ENCODE peak calls at places on chromosomes 2 and 18, in nine cellular contexts. O is hepatocyte; Y is stimulated activated CD4-positive, alpha-beta T cell treated with anti-CD3 and anti-CD28 coated beads, Interleukin-1b, Interleukin-23, amount 100 ng/mL, for 24 hours; D is activated T-helper 1 cell treated with Interleukin-2 at 50 U/mL for 16 hours; F is activated CD4-positive, CD25-positive, alpha-beta regulatory T cell treated with anti-CD3 and anti-CD28 coated beads, Interleukin-2, amount 50 U/mL, for 72 hours; Z is HuH-7.5; W is cerebellum; B is endodermal cell; I is GM19239. G is an unnamed sample.

GRCh38 chr18:31657823-31658669 is 26.3 kb downstream of the B4GALT6 start:
- DNase-seq in O (peak; percentile 29), Y (no peak), D (no peak), F (no peak), Z (no peak), W (no peak), B (no peak), I (no peak), G (no peak)

GRCh38 chr2:192373754-192374153 is 179.0 kb upstream of the TMEFF2 start:
- DNase-seq in O (no peak), Y (no peak), D (no peak), F (no peak), Z (no peak), W (no peak), B (no peak), I (no peak), G (no peak)

GRCh38 chr2:109209941-109210340 is 80.9 kb downstream of the SH3RF3 start:
- DNase-seq in O (no peak), Y (no peak), D (no peak), F (no peak), Z (no peak), W (no peak), B (no peak), I (no peak), G (no peak)

GRCh38 chr2:157257312-157258252 is at the start of gene GALNT5:
- DNase-seq in O (peak; percentile 51), Y (no peak), D (no peak), F (no peak), Z (no peak), W (peak; percentile 44), B (peak; percentile 73), I (no peak), G (no peak)

GRCh38 chr2:217804786-217805678 is 197.8 kb downstream of the TNS1 start:
- DNase-seq in O (no peak), Y (no peak), D (no peak), F (no peak), Z (no peak), W (no peak), B (no peak), I (no peak), G (no peak)

GRCh38 chr18:12645751-12646203 is 12.1 kb downstream of the SPIRE1 start:
- DNase-seq in O (peak; percentile 23), Y (no peak), D (no peak), F (no peak), Z (no peak), W (peak; percentile 74), B (peak; percentile 49), I (no peak), G (no peak)

GRCh38 chr2:182826051-182826450 is 40.4 kb downstream of the FRZB start:
- DNase-seq in O (no peak), Y (no peak), D (no peak), F (no peak), Z (no peak), W (no peak), B (no peak), I (no peak), G (no peak)

GRCh38 chr2:15346624-15347023 is 214.5 kb downstream of the NBAS start:
- DNase-seq in O (no peak), Y (no peak), D (no peak), F (no peak), Z (no peak), W (no peak), B (no peak), I (no peak), G (no peak)

GRCh38 chr2:178328037-178328436 is 122.9 kb downstream of the PRKRA start:
- DNase-seq in O (no peak), Y (no peak), D (no peak), F (no peak), Z (no peak), W (no peak), B (no peak), I (no peak), G (no peak)

GRCh38 chr2:109499549-109499948 is 114.2 kb downstream of the SEPTIN10 start:
- DNase-seq in O (peak; percentile 49), Y (no peak), D (no peak), F (no peak), Z (no peak), W (no peak), B (no peak), I (no peak), G (no peak)

GRCh38 chr18:43620936-43621335 is 343.6 kb upstream of the SYT4 start:
- DNase-seq in O (peak; percentile 55), Y (no peak), D (no peak), F (no peak), Z (peak; percentile 7), W (peak; percentile 21), B (peak; percentile 39), I (peak; percentile 6), G (no peak)

GRCh38 chr2:161120775-161121174 is 39.5 kb upstream of the TANK start:
- DNase-seq in O (no peak), Y (no peak), D (no peak), F (no peak), Z (no peak), W (no peak), B (peak; percentile 77), I (no peak), G (no peak)

GRCh38 chr18:49628993-49629795 is 67.3 kb downstream of the LIPG start:
- DNase-seq in O (no peak), Y (no peak), D (no peak), F (no peak), Z (no peak), W (peak; percentile 72), B (peak; percentile 71), I (no peak), G (peak; percentile 54)

GRCh38 chr18:4260107-4260506 is 195.0 kb downstream of the DLGAP1 start:
- DNase-seq in O (no peak), Y (no peak), D (no peak), F (no peak), Z (no peak), W (no peak), B (no peak), I (no peak), G (no peak)

GRCh38 chr18:77320960-77321559 is 71.4 kb downstream of the GALR1 start:
- DNase-seq in O (no peak), Y (no peak), D (no peak), F (no peak), Z (no peak), W (no peak), B (no peak), I (no peak), G (no peak)

GRCh38 chr2:85554980-85555612 is 6.2 kb downstream of the GGCX start:
- DNase-seq in O (no peak), Y (no peak), D (no peak), F (no peak), Z (no peak), W (no peak), B (no peak), I (no peak), G (no peak)